ENCODE peak calls at places on chromosome 17, in ten cellular contexts. F, M, S, Z, O, K, P, Q, T and U are unnamed samples.

GRCh38 chr17:59840908-59841666 is 51.7 kb downstream of the TUBD1 start:
- DNase-seq in F (no peak), M (no peak), S (peak), Z (no peak), O (no peak), K (no peak), P (peak), Q (no peak), T (peak), U (no peak)

GRCh38 chr17:62704381-62704971 is 77.0 kb downstream of the MRC2 start:
- DNase-seq in F (peak), M (no peak), S (peak), Z (peak), O (no peak), K (no peak), P (peak), Q (peak), T (peak), U (no peak)

GRCh38 chr17:79623786-79624657 is 13.2 kb upstream of the RBFOX3 start:
- DNase-seq in F (peak), M (peak), S (no peak), Z (peak), O (no peak), K (peak), P (peak), Q (peak), T (no peak), U (no peak)

GRCh38 chr17:74217036-74217725 is 3.8 kb downstream of the TTYH2 start:
- DNase-seq in F (no peak), M (no peak), S (no peak), Z (no peak), O (no peak), K (no peak), P (no peak), Q (no peak), T (no peak), U (peak)

GRCh38 chr17:4800462-4801185 is 1.5 kb downstream of the C17orf114 start:
- DNase-seq in F (no peak), M (no peak), S (no peak), Z (peak), O (no peak), K (no peak), P (no peak), Q (no peak), T (no peak), U (no peak)

GRCh38 chr17:73522696-73523095 is 121.5 kb downstream of the SDK2 start:
- DNase-seq in F (no peak), M (no peak), S (no peak), Z (peak), O (no peak), K (no peak), P (no peak), Q (no peak), T (no peak), U (no peak)

GRCh38 chr17:32016231-32016630 is 9.0 kb downstream of the LRRC37B start:
- DNase-seq in F (no peak), M (no peak), S (no peak), Z (no peak), O (no peak), K (no peak), P (no peak), Q (no peak), T (no peak), U (no peak)

GRCh38 chr17:70648166-70648565 is 478.8 kb downstream of the KCNJ2 start:
- DNase-seq in F (no peak), M (no peak), S (no peak), Z (no peak), O (no peak), K (no peak), P (no peak), Q (no peak), T (no peak), U (no peak)

GRCh38 chr17:82917656-82918345 is 78.0 kb upstream of the ZNF750 start:
- DNase-seq in F (no peak), M (no peak), S (peak), Z (no peak), O (no peak), K (peak), P (no peak), Q (no peak), T (peak), U (no peak)

GRCh38 chr17:77209330-77209748 is 68.6 kb downstream of the SEC14L1 start:
- DNase-seq in F (no peak), M (no peak), S (no peak), Z (no peak), O (no peak), K (no peak), P (no peak), Q (no peak), T (no peak), U (no peak)

GRCh38 chr17:951388-952132 is 28.0 kb downstream of the NXN start:
- DNase-seq in F (no peak), M (peak), S (peak), Z (no peak), O (no peak), K (no peak), P (peak), Q (no peak), T (peak), U (peak)

GRCh38 chr17:50065056-50065455 is 9.1 kb downstream of the ITGA3 start:
- DNase-seq in F (no peak), M (no peak), S (peak), Z (no peak), O (no peak), K (no peak), P (no peak), Q (no peak), T (no peak), U (no peak)

GRCh38 chr17:39351508-39351907 is 49.9 kb downstream of the FBXL20 start:
- DNase-seq in F (no peak), M (no peak), S (no peak), Z (no peak), O (no peak), K (no peak), P (no peak), Q (no peak), T (no peak), U (no peak)

GRCh38 chr17:12599185-12599920 is 66.3 kb upstream of the MYOCD start:
- DNase-seq in F (no peak), M (no peak), S (no peak), Z (no peak), O (no peak), K (no peak), P (no peak), Q (no peak), T (no peak), U (no peak)

GRCh38 chr17:68382582-68383085 is 74.7 kb downstream of the WIPI1 start:
- DNase-seq in F (no peak), M (no peak), S (no peak), Z (no peak), O (no peak), K (no peak), P (no peak), Q (no peak), T (no peak), U (no peak)

GRCh38 chr17:67974598-67975066 is 21.6 kb downstream of the C17orf58 start:
- DNase-seq in F (no peak), M (no peak), S (no peak), Z (no peak), O (no peak), K (no peak), P (no peak), Q (no peak), T (no peak), U (no peak)

GRCh38 chr17:74126179-74126900 is 77.1 kb upstream of the RPL38 start:
- DNase-seq in F (no peak), M (no peak), S (no peak), Z (no peak), O (no peak), K (no peak), P (no peak), Q (no peak), T (no peak), U (no peak)

GRCh38 chr17:66654341-66654740 is 180.6 kb upstream of the CACNG5 start:
- DNase-seq in F (no peak), M (no peak), S (peak), Z (no peak), O (no peak), K (no peak), P (no peak), Q (no peak), T (peak), U (no peak)

GRCh38 chr17:35607239-35607817 is 20.2 kb downstream of the AP2B1 start:
- DNase-seq in F (no peak), M (no peak), S (no peak), Z (no peak), O (no peak), K (no peak), P (no peak), Q (no peak), T (no peak), U (no peak)

GRCh38 chr17:36726199-36726598 is 124.8 kb downstream of the MRM1 start:
- DNase-seq in F (no peak), M (no peak), S (no peak), Z (no peak), O (no peak), K (no peak), P (no peak), Q (no peak), T (no peak), U (no peak)

GRCh38 chr17:47131761-47132160 is 57.3 kb downstream of the CDC27 start:
- DNase-seq in F (no peak), M (no peak), S (peak), Z (no peak), O (no peak), K (no peak), P (no peak), Q (no peak), T (no peak), U (no peak)

GRCh38 chr17:44097110-44097810 is 26.2 kb downstream of the HDAC5 start:
- DNase-seq in F (no peak), M (no peak), S (peak), Z (peak), O (no peak), K (no peak), P (no peak), Q (no peak), T (peak), U (no peak)

GRCh38 chr17:28100936-28101335 is 58.5 kb downstream of the NLK start:
- DNase-seq in F (no peak), M (no peak), S (no peak), Z (no peak), O (no peak), K (no peak), P (no peak), Q (no peak), T (no peak), U (no peak)

GRCh38 chr17:6421700-6422604 is 13.0 kb downstream of the AIPL1 start:
- DNase-seq in F (peak), M (peak), S (peak), Z (peak), O (peak), K (peak), P (peak), Q (peak), T (peak), U (peak)

GRCh38 chr17:6423931-6424330 is 11.0 kb downstream of the AIPL1 start:
- DNase-seq in F (no peak), M (no peak), S (no peak), Z (no peak), O (no peak), K (no peak), P (no peak), Q (no peak), T (no peak), U (no peak)

GRCh38 chr17:6425407-6425806 is 9.5 kb downstream of the AIPL1 start:
- DNase-seq in F (no peak), M (no peak), S (no peak), Z (no peak), O (no peak), K (no peak), P (no peak), Q (no peak), T (no peak), U (no peak)

GRCh38 chr17:6420173-6420641 is 14.7 kb downstream of the AIPL1 start:
- DNase-seq in F (no peak), M (no peak), S (peak), Z (no peak), O (no peak), K (no peak), P (no peak), Q (no peak), T (no peak), U (peak)

GRCh38 chr17:6422654-6423241 is 12.2 kb downstream of the AIPL1 start:
- DNase-seq in F (no peak), M (no peak), S (no peak), Z (no peak), O (no peak), K (no peak), P (no peak), Q (no peak), T (no peak), U (no peak)
- TF ChIP-seq CTCF in F (no peak), M (no peak), S (no peak), Z (no peak), O (no peak), K (no peak), P (no peak), Q (no peak), T (no peak), U (no peak)

DNA sequence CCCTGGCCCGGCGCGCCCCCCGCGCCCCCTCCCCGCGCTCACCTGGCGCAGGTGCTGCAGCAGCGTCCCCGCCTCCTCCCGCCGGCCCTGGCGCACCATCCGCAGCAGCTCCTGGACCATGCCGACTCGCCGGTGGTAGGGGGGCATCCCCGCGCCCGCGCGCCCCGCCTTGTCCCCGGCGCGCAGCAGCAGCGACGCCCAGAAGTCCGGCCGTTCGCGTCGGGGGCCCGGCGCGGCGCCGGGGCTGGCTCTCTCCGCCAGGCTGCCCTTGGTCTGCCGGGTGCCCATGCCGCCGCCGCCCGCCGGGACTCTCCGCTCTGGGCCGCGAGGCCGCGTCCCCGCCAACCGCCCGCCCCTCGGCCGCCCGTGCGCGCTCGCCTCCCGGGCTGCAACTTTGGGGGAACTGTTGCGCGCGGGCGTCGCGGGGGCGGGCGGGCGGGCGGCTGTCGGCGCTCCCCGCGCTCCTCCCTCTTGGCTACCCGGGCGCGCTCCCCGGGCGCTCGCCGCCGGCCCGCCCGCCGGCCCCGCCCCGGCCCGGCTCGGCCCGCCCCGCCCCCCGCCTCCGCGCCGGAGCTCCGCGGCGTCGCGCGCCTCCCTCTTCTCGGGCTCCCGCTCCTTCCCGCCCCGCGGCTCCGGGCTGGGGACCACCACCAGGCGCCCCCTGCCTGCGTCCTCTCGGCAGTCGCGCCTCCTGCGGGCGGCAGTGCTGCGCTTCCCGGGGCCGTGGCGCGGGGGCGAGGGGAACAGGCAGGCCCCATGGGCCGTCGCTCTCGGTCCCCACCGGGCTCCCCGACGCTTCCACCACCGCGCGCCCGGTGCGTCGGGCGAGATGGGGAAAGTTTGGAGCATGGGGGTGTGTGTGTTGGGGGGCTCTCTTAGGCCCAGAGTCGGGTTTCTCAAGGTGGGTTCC is at the start of gene LRRC75A:
- DNase-seq in F (no peak), M (peak), S (peak), Z (peak), O (no peak), K (peak), P (peak), Q (peak), T (no peak), U (peak)
- TF ChIP-seq CTCF in F (no peak), M (no peak), S (no peak), Z (no peak), O (no peak), K (no peak), P (no peak), Q (no peak), T (no peak), U (no peak)

GRCh38 chr17:15231851-15232516 is 33.1 kb downstream of the PMP22 start:
- DNase-seq in F (no peak), M (no peak), S (no peak), Z (no peak), O (no peak), K (no peak), P (no peak), Q (no peak), T (no peak), U (no peak)
- TF ChIP-seq CTCF in F (no peak), M (no peak), S (no peak), Z (no peak), O (no peak), K (no peak), P (no peak), Q (no peak), T (no peak), U (no peak)

DNA sequence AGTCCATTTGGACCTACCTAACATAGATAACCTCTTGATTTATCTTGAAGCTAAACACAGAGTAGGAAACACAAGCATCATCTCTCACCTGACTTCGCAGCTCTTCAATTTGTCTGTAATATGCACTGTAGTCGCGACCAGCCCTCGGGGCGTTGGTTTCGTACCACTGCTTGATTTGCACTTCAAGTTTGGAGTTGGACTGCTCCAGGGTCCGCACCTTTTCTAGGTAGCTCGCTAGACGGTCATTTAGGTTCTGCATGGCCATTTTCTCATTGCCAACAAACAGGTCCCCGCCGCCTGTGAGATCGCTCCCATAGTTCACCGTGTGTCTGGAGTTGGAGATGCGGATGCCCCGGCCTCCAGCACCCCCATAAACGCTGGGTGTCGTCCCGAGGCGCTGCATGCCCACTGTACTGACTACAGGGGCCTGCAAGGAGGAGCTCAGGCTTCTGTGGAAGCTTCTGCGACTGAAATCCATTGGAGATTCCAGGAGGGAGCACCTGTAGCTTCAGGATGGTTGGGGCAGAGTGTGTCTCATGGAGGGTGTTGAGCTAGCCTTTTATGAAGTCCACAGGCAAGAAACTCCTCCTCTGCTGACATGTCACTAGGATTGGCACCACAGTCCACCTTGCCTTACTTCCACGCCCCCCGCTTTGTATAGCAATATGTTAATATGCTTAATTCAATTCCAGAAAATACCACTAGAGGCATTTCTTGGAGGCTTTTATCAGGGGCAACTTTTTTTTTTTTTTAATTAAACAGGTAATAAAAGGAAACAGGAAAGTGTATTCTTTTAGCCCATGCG is at the start of gene KRT20:
- DNase-seq in F (no peak), M (no peak), S (no peak), Z (no peak), O (no peak), K (no peak), P (no peak), Q (no peak), T (no peak), U (no peak)
- TF ChIP-seq CTCF in F (no peak), M (no peak), S (peak), Z (no peak), O (no peak), K (no peak), P (no peak), Q (no peak), T (peak), U (peak)

GRCh38 chr17:64460955-64461354 is 12.0 kb downstream of the MILR1 start:
- DNase-seq in F (no peak), M (no peak), S (peak), Z (peak), O (no peak), K (no peak), P (no peak), Q (no peak), T (no peak), U (no peak)
- TF ChIP-seq CTCF in F (no peak), M (no peak), S (no peak), Z (no peak), O (no peak), K (no peak), P (no peak), Q (no peak), T (no peak), U (no peak)